ENCODE peak calls at places on chromosomes 5 and 9, in six cellular contexts. X, Z, G, P, W and H are unnamed samples.

GRCh38 chr5:125668904-125669303 is 754.3 kb upstream of the GRAMD2B start:
- DNase-seq in X (no peak), Z (peak), G (peak), P (no peak), W (peak), H (peak)

GRCh38 chr5:13955896-13956295 is 11.4 kb upstream of the DNAH5 start:
- DNase-seq in X (no peak), Z (no peak), G (no peak), P (peak), W (no peak), H (no peak)

GRCh38 chr9:76581752-76582151 is 122.8 kb downstream of the GCNT1 start:
- DNase-seq in X (no peak), Z (peak), G (no peak), P (no peak), W (no peak), H (no peak)

GRCh38 chr9:2242778-2243395 is 227.7 kb downstream of the SMARCA2 start:
- DNase-seq in X (no peak), Z (peak), G (no peak), P (peak), W (peak), H (no peak)

GRCh38 chr9:966936-967335 is 9.5 kb upstream of the DMRT3 start:
- DNase-seq in X (no peak), Z (no peak), G (no peak), P (no peak), W (no peak), H (no peak)

GRCh38 chr5:77953374-77953773 is 177.2 kb upstream of the TBCA start:
- DNase-seq in X (no peak), Z (no peak), G (no peak), P (no peak), W (no peak), H (no peak)

GRCh38 chr9:123069010-123069481 is 35.6 kb downstream of the GPR21 start:
- DNase-seq in X (no peak), Z (peak), G (no peak), P (peak), W (no peak), H (no peak)

GRCh38 chr5:45639038-45639437 is 57.1 kb downstream of the HCN1 start:
- DNase-seq in X (peak), Z (no peak), G (peak), P (peak), W (peak), H (no peak)

GRCh38 chr5:54309751-54310432 is 481 bp downstream of the ARL15 start:
- DNase-seq in X (no peak), Z (peak), G (peak), P (peak), W (peak), H (peak)

GRCh38 chr5:1747803-1748085 is 51.9 kb downstream of the MRPL36 start:
- DNase-seq in X (no peak), Z (no peak), G (no peak), P (no peak), W (no peak), H (no peak)

GRCh38 chr9:94085062-94085639 is 887 bp downstream of the PTPDC1 start:
- DNase-seq in X (peak), Z (no peak), G (peak), P (peak), W (peak), H (no peak)

GRCh38 chr5:139684350-139684880 is 36.3 kb downstream of the CXXC5 start:
- DNase-seq in X (no peak), Z (no peak), G (no peak), P (no peak), W (no peak), H (no peak)

GRCh38 chr9:107750741-107751521 is 261.4 kb upstream of the KLF4 start:
- DNase-seq in X (peak), Z (peak), G (peak), P (peak), W (no peak), H (no peak)

GRCh38 chr5:84303315-84303714 is 81.4 kb downstream of the EDIL3 start:
- DNase-seq in X (no peak), Z (no peak), G (peak), P (peak), W (no peak), H (no peak)

GRCh38 chr5:57836921-57837320 is 354.3 kb upstream of the ACTBL2 start:
- DNase-seq in X (no peak), Z (no peak), G (no peak), P (peak), W (no peak), H (no peak)

GRCh38 chr5:83931969-83932368 is 211.3 kb upstream of the HAPLN1 start:
- DNase-seq in X (no peak), Z (no peak), G (no peak), P (no peak), W (no peak), H (no peak)

GRCh38 chr5:62732677-62733121 is 154.1 kb downstream of the LRRC70 start:
- DNase-seq in X (no peak), Z (peak), G (peak), P (peak), W (no peak), H (no peak)

GRCh38 chr5:82351754-82352145 is 73.6 kb upstream of the RPS23 start:
- DNase-seq in X (peak), Z (peak), G (peak), P (peak), W (peak), H (peak)

GRCh38 chr9:91426123-91426745 is 2.6 kb upstream of the NFIL3 start:
- DNase-seq in X (peak), Z (peak), G (peak), P (peak), W (peak), H (peak)

GRCh38 chr9:72473474-72474241 is 47.8 kb upstream of the TMC1 start:
- DNase-seq in X (no peak), Z (no peak), G (peak), P (peak), W (no peak), H (peak)

GRCh38 chr5:158546748-158547147 is 553.0 kb downstream of the EBF1 start:
- DNase-seq in X (no peak), Z (no peak), G (no peak), P (peak), W (no peak), H (no peak)

GRCh38 chr9:135060461-135061116 is 26.9 kb upstream of the OLFM1 start:
- DNase-seq in X (no peak), Z (no peak), G (no peak), P (no peak), W (no peak), H (no peak)

GRCh38 chr5:132781029-132781428 is 4.0 kb upstream of the SEPTIN8 start:
- DNase-seq in X (no peak), Z (no peak), G (no peak), P (no peak), W (no peak), H (no peak)

GRCh38 chr9:81183763-81184162 is 505.6 kb downstream of the TLE1 start:
- DNase-seq in X (no peak), Z (no peak), G (peak), P (no peak), W (no peak), H (no peak)

GRCh38 chr5:82327961-82328360 is 49.8 kb upstream of the RPS23 start:
- DNase-seq in X (no peak), Z (no peak), G (no peak), P (peak), W (no peak), H (no peak)

GRCh38 chr9:78325846-78326350 is 29.0 kb downstream of the PSAT1 start:
- DNase-seq in X (no peak), Z (no peak), G (no peak), P (no peak), W (no peak), H (no peak)

GRCh38 chr9:8855046-8855445 is 1055.5 kb upstream of the DMAC1 start:
- DNase-seq in X (no peak), Z (peak), G (no peak), P (no peak), W (peak), H (peak)

GRCh38 chr9:72465602-72466001 is 55.8 kb upstream of the TMC1 start:
- DNase-seq in X (no peak), Z (no peak), G (no peak), P (peak), W (no peak), H (no peak)

GRCh38 chr9:125494555-125494920 is 212.5 kb downstream of the MAPKAP1 start:
- DNase-seq in X (no peak), Z (no peak), G (peak), P (peak), W (no peak), H (no peak)

GRCh38 chr9:83598487-83598886 is 24.5 kb upstream of the IDNK start:
- DNase-seq in X (no peak), Z (peak), G (no peak), P (peak), W (no peak), H (no peak)

GRCh38 chr5:58239731-58240130 is 220.2 kb downstream of the PLK2 start:
- DNase-seq in X (no peak), Z (no peak), G (peak), P (no peak), W (no peak), H (no peak)

GRCh38 chr9:112234779-112235178 is 59.7 kb upstream of the SUSD1 start:
- DNase-seq in X (no peak), Z (no peak), G (no peak), P (no peak), W (no peak), H (no peak)

GRCh38 chr9:25573281-25573680 is 105.0 kb downstream of the TUSC1 start:
- DNase-seq in X (no peak), Z (no peak), G (no peak), P (no peak), W (no peak), H (no peak)
- TF ChIP-seq EZH2phosphoT487 in X (no peak), Z (no peak), G (no peak), P (no peak), W (no peak), H (no peak)

DNA sequence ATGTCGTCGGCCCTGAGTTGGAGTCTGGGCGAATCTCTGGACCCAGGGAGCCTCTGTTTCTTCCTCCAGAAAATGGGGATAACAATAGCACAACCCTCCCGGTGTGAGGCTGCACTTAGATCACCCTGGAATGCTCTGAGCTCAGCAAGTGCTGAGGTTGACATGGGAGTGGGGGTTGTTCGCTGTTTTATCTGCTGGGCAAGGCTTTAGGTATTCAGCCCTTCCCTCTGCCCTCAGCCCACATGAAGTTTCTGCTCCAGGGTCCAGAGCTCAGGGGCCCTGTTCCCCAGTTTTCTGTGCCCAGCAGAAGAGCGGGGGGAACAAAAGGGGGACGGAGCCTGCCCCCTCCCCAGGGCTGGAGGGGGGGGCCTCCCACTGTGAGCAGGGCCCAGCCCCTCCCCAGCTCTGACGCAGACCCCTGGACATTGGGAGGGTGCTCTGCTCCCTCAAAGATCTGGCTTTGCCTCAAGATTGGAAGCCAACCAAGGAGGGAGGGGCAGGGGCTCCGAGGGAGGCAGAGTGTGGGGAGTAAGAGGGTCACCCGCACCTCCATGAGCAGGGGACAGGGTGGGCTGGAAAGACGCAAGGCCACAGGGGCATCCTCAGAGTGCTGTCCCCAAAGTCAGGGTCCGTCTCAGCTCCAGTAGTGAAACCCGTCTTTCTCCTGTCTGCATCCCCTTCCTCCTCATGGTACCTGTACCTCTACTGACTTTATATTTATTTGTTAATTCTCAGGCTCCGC is 215.6 kb downstream of the C9orf50 start:
- DNase-seq in X (no peak), Z (peak), G (no peak), P (peak), W (no peak), H (no peak)
- TF ChIP-seq EZH2 in X (no peak), Z (no peak), G (no peak), P (no peak), W (no peak), H (no peak)

DNA sequence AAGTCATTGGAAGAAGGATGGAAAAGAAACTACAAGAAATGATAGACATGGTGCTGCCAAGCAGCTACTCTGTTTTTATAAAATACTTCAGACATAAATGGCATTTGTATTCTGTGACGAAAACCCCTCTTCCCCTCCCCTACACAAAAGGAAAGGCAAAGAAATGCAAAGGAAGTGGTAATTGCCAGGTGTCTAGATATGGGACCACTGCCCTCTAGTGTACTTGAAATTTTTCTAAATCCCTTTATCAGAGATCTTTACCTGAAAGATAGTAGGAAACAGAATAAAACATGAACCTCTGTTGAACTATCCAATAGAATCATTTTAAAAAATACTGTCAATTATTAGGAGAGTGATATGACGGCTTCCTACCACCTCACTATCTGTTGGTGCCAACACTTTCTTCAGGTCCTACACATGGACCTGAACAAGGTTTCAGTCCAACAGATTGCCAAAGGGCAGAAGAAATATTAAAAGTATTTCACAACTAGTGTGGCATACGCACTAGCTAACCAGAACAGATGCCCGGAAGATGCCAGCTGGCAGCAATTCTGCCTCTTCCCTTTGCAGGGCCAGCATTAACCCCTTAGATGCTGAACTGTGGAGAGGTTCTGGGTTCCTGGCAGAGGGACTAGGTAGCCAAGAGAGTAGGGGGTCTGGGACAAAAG is 104.1 kb downstream of the TSSK1B start:
- DNase-seq in X (peak), Z (peak), G (peak), P (peak), W (no peak), H (peak)
- H3K27ac ChIP-seq in X (no peak), Z (no peak), G (no peak), P (no peak), W (no peak), H (no peak)

GRCh38 chr9:136090060-136090735 is 4.9 kb downstream of the NACC2 start:
- DNase-seq in X (no peak), Z (no peak), G (no peak), P (no peak), W (no peak), H (no peak)
- TF ChIP-seq EZH2phosphoT487 in X (no peak), Z (no peak), G (no peak), P (no peak), W (no peak), H (no peak)

DNA sequence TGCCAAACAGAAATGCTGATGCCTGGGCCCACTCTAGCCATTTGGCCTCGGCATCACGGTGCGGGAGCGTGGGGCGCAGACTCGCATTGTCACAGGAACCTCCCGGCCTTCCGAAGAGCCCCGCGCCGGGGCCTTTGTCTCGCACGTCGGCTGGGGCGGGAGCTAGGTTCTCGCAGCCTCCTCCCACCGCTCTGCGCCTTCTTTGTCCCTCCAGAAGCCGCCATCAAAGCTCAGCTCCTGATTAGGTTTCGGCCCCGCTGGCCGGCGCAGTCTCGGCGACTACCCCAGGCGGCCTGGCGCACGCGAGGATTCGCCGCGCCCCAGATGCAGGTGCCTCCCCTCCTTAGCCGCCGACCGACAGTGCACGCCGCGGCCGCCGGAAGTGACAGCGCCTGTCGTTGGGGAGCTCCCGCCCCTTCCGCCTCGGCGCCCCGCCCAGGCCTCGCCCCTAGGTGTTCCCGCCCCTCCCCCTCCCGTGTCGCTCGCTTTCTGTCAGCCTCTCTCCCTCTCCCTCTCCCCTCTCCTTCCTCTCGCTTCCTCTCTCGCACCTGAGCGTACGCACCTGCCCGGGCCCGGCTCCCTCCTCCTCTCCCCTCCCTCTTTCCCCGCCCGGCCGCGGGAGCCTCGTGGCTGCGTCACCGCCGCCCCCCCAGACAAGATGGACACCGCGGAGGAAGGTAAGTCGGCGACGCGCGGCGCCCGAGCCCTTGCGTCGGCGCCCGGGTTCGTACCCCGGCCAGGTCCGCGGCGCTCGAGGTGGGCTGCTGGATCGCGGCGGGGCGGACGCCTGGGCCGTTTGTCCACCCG is at the start of gene MARCHF6:
- DNase-seq in X (peak), Z (peak), G (peak), P (peak), W (peak), H (peak)
- TF ChIP-seq EZH2 in X (no peak), Z (no peak), G (no peak), P (no peak), W (no peak), H (no peak)

DNA sequence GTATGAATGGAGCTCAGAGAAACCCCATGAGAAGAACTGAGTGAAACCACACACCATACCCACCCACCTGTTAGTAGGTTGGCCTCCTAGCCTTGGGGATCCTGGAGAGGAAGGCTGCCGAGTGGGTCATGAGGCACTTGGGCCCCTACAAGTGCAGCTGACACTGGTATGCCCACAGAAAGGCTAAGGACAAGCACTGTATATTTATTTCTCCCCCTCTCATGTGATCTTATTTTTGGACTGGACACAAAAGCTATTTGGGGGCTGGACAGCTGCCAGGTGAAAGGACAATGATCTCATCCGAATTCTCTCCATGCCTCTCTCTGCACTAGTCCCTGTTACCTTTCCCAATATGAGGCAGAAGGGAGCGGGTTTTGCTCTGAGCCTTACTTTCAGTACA is 12.0 kb upstream of the FGF1 start:
- DNase-seq in X (no peak), Z (no peak), G (peak), P (peak), W (no peak), H (no peak)
- H3K27ac ChIP-seq in X (no peak), Z (no peak), G (no peak), P (peak), W (no peak), H (no peak)